ENCODE peak calls at places on chromosomes 7 and 10, in eight cellular contexts. H is IMR-90; G is psoas muscle; O is RWPE2; L is right cardiac atrium; F is effector memory CD4-positive, alpha-beta T cell; A is cardiac muscle cell; V is NT2/D1. Q is an unnamed sample.

GRCh38 chr7:34064511-34065158 is 159.3 kb downstream of the BMPER start:
- DNase-seq in V (no peak), G (peak; percentile 31), A (peak; percentile 57), H (peak; percentile 67), O (no peak), L (no peak), F (no peak), Q (no peak)

GRCh38 chr10:28545967-28546644 is 13.2 kb downstream of the WAC start:
- DNase-seq in L (no peak), O (no peak), A (no peak), V (no peak), G (no peak), H (no peak), F (no peak), Q (no peak)

GRCh38 chr10:78964952-78965633 is 103.7 kb upstream of the ZMIZ1 start:
- DNase-seq in O (peak; percentile 85), H (peak; percentile 60), G (peak; percentile 78), F (no peak), V (peak; percentile 73), A (peak; percentile 43), L (peak; percentile 58), Q (peak; percentile 48)

GRCh38 chr10:6465854-6466524 is 114.1 kb downstream of the PRKCQ start:
- DNase-seq in G (no peak), H (no peak), A (no peak), V (no peak), L (no peak), O (no peak), F (no peak), Q (no peak)

GRCh38 chr7:132430863-132431822 is 145.1 kb downstream of the PLXNA4 start:
- DNase-seq in L (peak; percentile 81), V (no peak), O (no peak), H (peak; percentile 72), F (peak; percentile 16), A (peak; percentile 97), G (no peak), Q (no peak)

GRCh38 chr10:20466731-20467130 is 430.4 kb downstream of the NEBL start:
- DNase-seq in V (no peak), H (peak; percentile 2), G (no peak), F (no peak), L (no peak), A (peak; percentile 9), O (no peak), Q (no peak)

GRCh38 chr7:137804819-137805218 is 42.0 kb downstream of the DGKI start:
- DNase-seq in G (no peak), F (no peak), L (no peak), O (no peak), A (no peak), H (peak; percentile 55), V (no peak), Q (no peak)

GRCh38 chr10:37095822-37096593 is 29.4 kb upstream of the ANKRD30A start:
- DNase-seq in G (no peak), O (no peak), F (no peak), H (no peak), V (no peak), A (no peak), L (no peak), Q (no peak)

GRCh38 chr10:53580465-53580864 is 807.9 kb upstream of the MBL2 start:
- DNase-seq in G (no peak), O (no peak), V (no peak), L (no peak), H (no peak), A (no peak), F (no peak), Q (no peak)

GRCh38 chr7:31549621-31550020 is 35.7 kb downstream of the ITPRID1 start:
- DNase-seq in G (no peak), A (no peak), V (no peak), F (no peak), L (no peak), O (no peak), H (no peak), Q (no peak)

GRCh38 chr7:156039194-156039593 is 226.9 kb upstream of the SHH start:
- DNase-seq in L (no peak), G (no peak), A (no peak), F (no peak), O (no peak), V (no peak), H (no peak), Q (no peak)

GRCh38 chr10:13865758-13866491 is 279.2 kb downstream of the PRPF18 start:
- DNase-seq in L (no peak), O (peak; percentile 79), F (no peak), H (peak; percentile 80), G (peak; percentile 38), V (peak; percentile 52), A (peak; percentile 63), Q (no peak)

GRCh38 chr10:36114913-36115312 is 472.8 kb upstream of the FZD8 start:
- DNase-seq in L (no peak), G (no peak), F (no peak), V (no peak), A (peak; percentile 94), O (no peak), H (peak; percentile 84), Q (no peak)

GRCh38 chr10:4662576-4663161 is 163.3 kb upstream of the AKR1E2 start:
- DNase-seq in V (no peak), G (peak; percentile 36), O (no peak), A (no peak), F (no peak), H (no peak), L (no peak), Q (no peak)

GRCh38 chr7:116315293-116315692 is 105.0 kb downstream of the TES start:
- DNase-seq in A (no peak), F (no peak), H (peak; percentile 68), O (peak; percentile 89), L (peak; percentile 51), G (no peak), V (no peak), Q (no peak)

GRCh38 chr7:46459942-46460341 is 538.9 kb upstream of the IGFBP3 start:
- DNase-seq in G (no peak), O (no peak), L (no peak), H (peak; percentile 17), V (no peak), A (peak; percentile 6), F (no peak), Q (no peak)

GRCh38 chr7:104966022-104966421 is 48.0 kb upstream of the KMT2E start:
- DNase-seq in H (no peak), V (no peak), F (no peak), O (no peak), L (no peak), A (no peak), G (no peak), Q (no peak)
- H3K4me1 ChIP-seq in H (peaks cover 28% of the 10 kb centered on the region), V (no peaks in the 10 kb centered on the region), F (no peaks in the 10 kb centered on the region), O (peaks cover 21% of the 10 kb centered on the region), L (peaks cover 16% of the 10 kb centered on the region), A (no peaks in the 10 kb centered on the region), G (no peaks in the 10 kb centered on the region), Q (no peaks in the 10 kb centered on the region)

DNA sequence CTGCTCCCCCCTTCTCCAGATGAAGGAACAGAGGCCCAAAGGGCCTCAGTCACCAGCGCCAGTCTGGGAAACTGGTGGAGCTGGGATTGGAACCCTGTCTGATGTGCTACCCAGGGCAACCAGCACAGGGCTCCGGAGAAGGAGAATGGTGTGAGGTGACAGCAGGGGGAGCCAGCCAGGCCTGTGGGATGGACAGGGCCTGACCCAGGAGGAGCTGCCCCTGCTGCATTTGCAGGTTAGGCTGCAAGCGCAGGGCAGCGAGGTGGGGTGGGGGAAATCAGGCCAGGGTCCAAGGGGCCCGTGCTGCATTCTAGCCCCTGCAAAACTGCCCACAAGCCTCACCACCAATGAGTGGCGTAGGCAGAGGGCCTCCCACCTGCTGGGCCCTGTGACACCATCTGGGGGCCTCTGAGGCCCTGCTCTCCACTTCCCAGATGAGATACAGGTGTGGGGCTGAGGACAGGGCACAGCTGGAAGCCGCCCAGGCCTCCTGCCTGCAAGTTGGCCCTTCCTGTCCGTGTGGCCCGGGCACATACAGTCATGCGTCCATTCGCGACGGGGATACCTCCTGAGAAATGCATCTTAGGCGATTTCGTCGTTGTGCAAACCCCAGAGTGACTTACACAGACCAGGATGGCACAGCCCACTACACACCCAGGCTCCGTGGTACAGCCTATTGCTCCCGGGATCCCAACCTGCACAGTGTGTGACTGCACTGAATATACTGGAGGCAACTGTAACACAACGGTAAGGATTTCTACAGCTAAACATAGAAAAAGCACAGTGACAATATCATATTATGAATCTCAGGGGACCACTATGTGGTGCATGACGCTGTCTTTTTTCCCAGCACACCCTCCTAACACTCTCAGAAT is 45.2 kb downstream of the RASGEF1A start:
- DNase-seq in G (peak; percentile 6), A (no peak), O (peak; percentile 49), L (peak; percentile 48), H (no peak), F (no peak), V (peak; percentile 39), Q (no peak)
- H3K27me3 ChIP-seq in G (peaks cover 12% of the 10 kb centered on the region), A (peaks cover 38% of the 10 kb centered on the region), O (no peaks in the 10 kb centered on the region), L (no peaks in the 10 kb centered on the region), H (peaks cover 46% of the 10 kb centered on the region), F (no peaks in the 10 kb centered on the region), V (peaks cover 3% of the 10 kb centered on the region), Q (no peaks in the 10 kb centered on the region)

GRCh38 chr10:23190872-23191763 is 994 bp upstream of the PTF1A start:
- DNase-seq in O (no peak), G (no peak), F (no peak), H (no peak), A (no peak), L (no peak), V (no peak), Q (no peak)

GRCh38 chr10:23192741-23193434 is 776 bp downstream of the PTF1A start:
- DNase-seq in V (no peak), L (no peak), G (no peak), A (no peak), O (no peak), F (no peak), H (no peak), Q (no peak)

GRCh38 chr10:23193435-23194074 is 1.4 kb downstream of the PTF1A start:
- DNase-seq in F (no peak), G (no peak), A (no peak), V (no peak), L (no peak), H (no peak), O (no peak), Q (no peak)

GRCh38 chr10:23192396-23192740 is 256 bp downstream of the PTF1A start:
- DNase-seq in F (no peak), L (no peak), A (no peak), G (no peak), V (no peak), O (no peak), H (no peak), Q (no peak)

DNA sequence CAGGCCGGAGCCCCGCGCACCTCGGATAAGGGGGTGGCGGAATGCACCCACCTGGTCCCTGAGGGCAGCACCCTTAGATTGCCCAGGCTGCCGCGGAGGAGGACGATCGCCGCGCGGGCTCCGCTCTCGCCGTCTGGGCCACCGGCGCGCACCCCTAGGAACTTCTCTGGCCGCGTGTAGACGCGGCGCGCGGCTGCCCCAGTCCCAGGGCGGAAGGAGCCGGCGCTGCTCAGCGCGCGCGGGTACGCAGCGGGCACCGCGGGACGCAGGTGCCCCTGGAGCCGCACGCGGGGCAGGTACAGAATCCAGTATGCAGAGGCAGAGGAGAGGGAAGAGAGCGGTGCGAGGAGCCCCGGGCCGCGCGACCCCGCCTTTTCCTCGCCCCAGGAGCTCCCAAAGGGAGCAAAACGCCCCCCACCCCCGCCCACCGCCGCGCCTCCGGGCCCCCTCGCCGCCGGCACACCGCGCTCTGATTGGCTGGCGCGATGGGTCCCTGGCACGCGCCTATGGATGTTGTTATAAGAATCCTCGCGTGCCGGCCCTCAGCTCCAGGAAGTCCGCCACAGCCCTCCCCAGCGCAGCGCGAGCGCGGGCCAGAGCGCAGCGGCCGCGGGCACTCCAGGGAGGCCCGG is at the start of gene PTF1A:
- DNase-seq in H (no peak), V (no peak), F (no peak), G (no peak), A (no peak), O (no peak), L (no peak), Q (no peak)
- H3K4me3 ChIP-seq in H (no peak within 1 kb of the TSS), V (peak within 1 kb of the TSS; percentile 40), F (no peak within 1 kb of the TSS), G (peak within 1 kb of the TSS; percentile 15), A (peak within 1 kb of the TSS; percentile 1), O (no peak within 1 kb of the TSS), L (peak within 1 kb of the TSS; percentile 24), Q (peak within 1 kb of the TSS; percentile 13)

GRCh38 chr10:72072046-72072445 is 16.3 kb downstream of the SPOCK2 start:
- DNase-seq in O (no peak), H (no peak), G (no peak), F (no peak), V (no peak), A (no peak), L (no peak), Q (no peak)
- H3K4me1 ChIP-seq in O (no peaks in the 10 kb centered on the region), H (no peaks in the 10 kb centered on the region), G (peaks cover 6% of the 10 kb centered on the region), F (peaks cover 32% of the 10 kb centered on the region), V (peaks cover 14% of the 10 kb centered on the region), A (peaks cover 9% of the 10 kb centered on the region), L (peaks cover 3% of the 10 kb centered on the region), Q (peaks cover 2% of the 10 kb centered on the region)